ENCODE peak calls at places on chromosome 20, in seven cellular contexts. H is spleen, L is PC-3, Z is testis, O is ascending aorta, C is lower lobe of right lung, S is tibial nerve. Q is an unnamed sample.

GRCh38 chr20:24795444-24795843 is 153.6 kb upstream of the CST7 start:
- DNase-seq in Z (no peak), O (no peak), L (no peak), H (peak; percentile 39), C (peak; percentile 30), S (no peak), Q (no peak)

GRCh38 chr20:63573739-63574131 is 304 bp downstream of the HELZ2 start:
- DNase-seq in C (no peak), H (no peak), L (no peak), S (no peak), O (no peak), Z (no peak), Q (no peak)

GRCh38 chr20:61803416-61803902 is 262.2 kb downstream of the TAF4 start:
- DNase-seq in C (peak; percentile 11), O (no peak), Z (no peak), S (no peak), L (no peak), H (peak; percentile 55), Q (no peak)

GRCh38 chr20:25065625-25066338 is 7.8 kb upstream of the ACSS1 start:
- DNase-seq in L (peak; percentile 84), C (no peak), S (peak; percentile 51), H (peak; percentile 82), O (no peak), Z (peak; percentile 75), Q (no peak)

GRCh38 chr20:57759724-57760123 is 49.9 kb upstream of the PMEPA1 start:
- DNase-seq in O (no peak), C (no peak), H (no peak), Z (no peak), L (no peak), S (no peak), Q (no peak)

GRCh38 chr20:25032478-25033183 is 25.3 kb downstream of the ACSS1 start:
- DNase-seq in L (no peak), S (peak; percentile 69), H (peak; percentile 63), O (no peak), C (peak; percentile 45), Z (peak; percentile 95), Q (no peak)

GRCh38 chr20:58479666-58480454 is 35.3 kb downstream of the APCDD1L start:
- DNase-seq in O (no peak), S (no peak), L (no peak), H (no peak), Z (no peak), C (no peak), Q (no peak)

GRCh38 chr20:63833776-63834544 is 2.9 kb upstream of the ZBTB46 start:
- DNase-seq in O (no peak), H (no peak), S (no peak), L (no peak), Z (no peak), C (no peak), Q (no peak)

GRCh38 chr20:22403860-22404608 is 180.3 kb downstream of the FOXA2 start:
- DNase-seq in Z (peak; percentile 25), C (peak; percentile 50), S (no peak), L (peak; percentile 63), H (no peak), O (no peak), Q (no peak)

GRCh38 chr20:16262594-16262993 is 310.7 kb downstream of the KIF16B start:
- DNase-seq in Z (no peak), C (no peak), H (no peak), O (no peak), L (no peak), S (no peak), Q (peak; percentile 52)

GRCh38 chr20:40689943-40690835 is 1.2 kb upstream of the MAFB start:
- DNase-seq in S (peak; percentile 90), Z (peak; percentile 94), L (peak; percentile 75), C (peak; percentile 96), H (peak; percentile 95), O (no peak), Q (no peak)

GRCh38 chr20:50649587-50649986 is 41.8 kb downstream of the RIPOR3 start:
- DNase-seq in C (no peak), H (no peak), O (no peak), L (no peak), Z (no peak), S (no peak), Q (no peak)

GRCh38 chr20:15895126-15895525 is 678.1 kb downstream of the KIF16B start:
- DNase-seq in H (no peak), Z (no peak), O (no peak), C (no peak), S (no peak), L (no peak), Q (no peak)

GRCh38 chr20:62104791-62105345 is 17.4 kb upstream of the LSM14B start:
- DNase-seq in H (no peak), Z (no peak), C (no peak), L (peak; percentile 37), O (no peak), S (no peak), Q (no peak)

GRCh38 chr20:21048841-21049273 is 57.3 kb downstream of the LINC00237 start:
- DNase-seq in O (no peak), L (peak; percentile 72), C (peak; percentile 52), S (no peak), H (peak; percentile 77), Z (peak; percentile 61), Q (no peak)

GRCh38 chr20:14951105-14951504 is 613.7 kb upstream of the FLRT3 start:
- DNase-seq in L (peak; percentile 35), Z (no peak), H (no peak), S (no peak), C (no peak), O (no peak), Q (no peak)

GRCh38 chr20:13009682-13010406 is 1.1 kb downstream of the SPTLC3 start:
- DNase-seq in O (no peak), Z (peak; percentile 46), L (peak; percentile 86), S (no peak), C (no peak), H (no peak), Q (no peak)

GRCh38 chr20:23425129-23425528 is 3.8 kb upstream of the NAPB start:
- DNase-seq in Z (no peak), S (no peak), H (no peak), L (no peak), C (no peak), O (no peak), Q (peak; percentile 44)

GRCh38 chr20:23419657-23419994 is 1.7 kb downstream of the NAPB start:
- DNase-seq in Z (no peak), O (no peak), L (no peak), H (no peak), C (no peak), S (no peak), Q (no peak)

GRCh38 chr20:23417861-23418260 is 3.4 kb downstream of the NAPB start:
- DNase-seq in L (no peak), C (no peak), S (no peak), Z (no peak), O (no peak), H (no peak), Q (no peak)

GRCh38 chr20:23419995-23420901 is 1.0 kb downstream of the NAPB start:
- DNase-seq in H (peak; percentile 91), S (no peak), C (peak; percentile 78), L (peak; percentile 61), Z (peak; percentile 67), O (no peak), Q (no peak)

GRCh38 chr20:23420943-23421925 is at the start of gene NAPB:
- DNase-seq in S (peak; percentile 89), C (peak; percentile 98), O (peak; percentile 76), Z (peak; percentile 98), L (peak; percentile 95), H (peak; percentile 100), Q (no peak)
- TF ChIP-seq CTCF in S (peak; percentile 43), C (peak; percentile 66), O (peak; percentile 84), Z (peak; percentile 46), L (no peak), H (peak; percentile 85), Q (no peak)

DNA sequence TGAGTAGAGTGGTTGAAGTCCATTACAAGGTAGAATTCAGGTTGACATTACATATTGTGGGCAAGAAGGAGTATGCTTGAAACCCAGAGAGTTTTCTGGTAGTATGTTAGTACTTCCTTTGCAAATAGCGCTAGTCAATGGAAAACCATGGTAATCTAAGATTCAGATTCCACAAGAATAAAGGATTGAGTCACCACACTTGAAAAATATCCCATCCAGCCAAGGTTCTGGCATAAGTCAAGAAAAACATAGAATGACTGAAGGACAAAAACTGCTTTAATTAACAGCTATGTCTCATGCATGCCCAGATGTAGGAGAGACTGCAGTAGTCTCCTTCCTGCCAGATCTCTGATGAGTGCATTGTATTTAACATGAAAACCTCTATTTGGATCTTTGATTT is 469.8 kb downstream of the BMP2 start:
- DNase-seq in O (no peak), L (no peak), H (no peak), C (no peak), S (no peak), Z (no peak), Q (no peak)
- H3K9me3 ChIP-seq in O (no peaks in the 10 kb centered on the region), L (peaks cover under 1% of the 10 kb centered on the region), H (peaks cover 9% of the 10 kb centered on the region), C (peaks cover 10% of the 10 kb centered on the region), S (no peaks in the 10 kb centered on the region), Z (no peaks in the 10 kb centered on the region), Q (no peaks in the 10 kb centered on the region)

GRCh38 chr20:10713161-10713560 is 39.4 kb upstream of the JAG1 start:
- DNase-seq in Z (no peak), H (no peak), L (no peak), O (no peak), C (no peak), S (no peak), Q (no peak)

GRCh38 chr20:10715035-10715434 is 41.2 kb upstream of the JAG1 start:
- DNase-seq in L (peak; percentile 85), H (no peak), S (no peak), Z (no peak), C (no peak), O (no peak), Q (no peak)

GRCh38 chr20:10711903-10712373 is 38.1 kb upstream of the JAG1 start:
- DNase-seq in Z (no peak), O (no peak), L (no peak), S (no peak), H (no peak), C (no peak), Q (no peak)

GRCh38 chr20:10716855-10717254 is 43.1 kb upstream of the JAG1 start:
- DNase-seq in C (no peak), H (no peak), Z (no peak), O (no peak), L (peak; percentile 71), S (no peak), Q (no peak)

DNA sequence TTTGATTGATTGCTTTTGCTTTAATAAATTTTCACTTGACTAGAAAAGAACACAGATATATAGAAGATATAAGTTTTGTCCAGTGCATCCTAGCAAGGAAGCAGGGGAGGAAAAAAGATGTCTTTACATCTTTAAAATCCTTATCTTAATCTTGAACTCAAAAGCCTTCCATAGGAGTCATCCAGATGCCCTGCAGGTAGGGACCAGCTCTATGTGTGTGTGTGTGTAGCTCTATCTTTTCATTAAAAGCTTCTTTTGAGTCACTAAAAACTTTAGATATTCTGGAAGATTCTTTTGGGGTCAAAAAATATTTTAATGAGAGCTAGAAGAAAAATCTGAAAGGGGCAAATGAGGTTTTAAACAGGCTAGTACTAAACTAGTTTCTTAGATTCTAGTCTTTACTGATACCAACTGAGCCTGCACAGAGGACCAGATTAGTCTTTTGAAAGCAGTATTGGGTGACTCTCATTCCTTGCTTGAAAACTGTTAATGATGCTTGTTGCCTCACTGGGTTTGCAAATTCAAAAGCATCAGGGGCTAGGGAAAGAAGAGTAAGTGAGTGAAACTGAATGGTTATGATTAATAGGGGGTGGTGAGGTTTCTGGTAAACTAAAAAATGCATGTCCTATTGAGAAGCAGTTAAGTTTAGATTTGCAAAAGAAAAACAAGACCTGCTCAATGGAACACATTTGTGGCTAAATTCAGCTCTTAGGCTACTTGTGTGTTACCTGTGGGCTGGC is 40.6 kb upstream of the JAG1 start:
- DNase-seq in H (no peak), Z (no peak), C (no peak), L (no peak), S (no peak), O (no peak), Q (no peak)
- TF ChIP-seq CTCF in H (no peak), Z (no peak), C (no peak), L (no peak), S (no peak), O (no peak), Q (no peak)

GRCh38 chr20:2295886-2296544 is at the start of gene TGM3:
- DNase-seq in H (no peak), L (no peak), C (no peak), S (no peak), O (no peak), Z (no peak), Q (no peak)
- H3K9me3 ChIP-seq in H (no peaks in the 10 kb centered on the region), L (no peaks in the 10 kb centered on the region), C (no peaks in the 10 kb centered on the region), S (no peaks in the 10 kb centered on the region), O (no peaks in the 10 kb centered on the region), Z (no peaks in the 10 kb centered on the region), Q (no peaks in the 10 kb centered on the region)